ENCODE peak calls at places on chromosomes 5 and 9, in four cellular contexts. K is GM23338, A is HepG2, M is A549. G is an unnamed sample.

GRCh38 chr9:132168347-132168746 is 6.5 kb downstream of the NTNG2 start:
- DNase-seq in A (no peak), K (no peak), M (no peak), G (no peak)

GRCh38 chr5:157520911-157521703 is 54.5 kb downstream of the ADAM19 start:
- DNase-seq in K (peak), M (peak), A (peak), G (no peak)

GRCh38 chr5:37668524-37669047 is 171.3 kb downstream of the GDNF start:
- DNase-seq in M (peak), K (peak), A (peak), G (peak)

GRCh38 chr5:34866989-34867471 is 28.1 kb downstream of the TTC23L start:
- DNase-seq in K (no peak), A (peak), M (no peak), G (no peak)

GRCh38 chr9:6975198-6975597 is 217.4 kb downstream of the KDM4C start:
- DNase-seq in M (no peak), K (no peak), A (no peak), G (no peak)

GRCh38 chr9:72217306-72217842 is 68.1 kb downstream of the GDA start:
- DNase-seq in A (peak), M (no peak), K (no peak), G (no peak)

GRCh38 chr5:52920929-52921328 is 68.2 kb upstream of the ITGA2 start:
- DNase-seq in K (no peak), A (no peak), M (no peak), G (no peak)

GRCh38 chr9:124797343-124798103 is 20.6 kb downstream of the OLFML2A start:
- DNase-seq in K (no peak), A (no peak), M (no peak), G (no peak)

GRCh38 chr9:4936823-4937222 is 48.2 kb upstream of the JAK2 start:
- DNase-seq in A (no peak), K (no peak), M (no peak), G (no peak)

GRCh38 chr5:128413356-128413755 is 124.7 kb downstream of the FBN2 start:
- DNase-seq in A (no peak), K (no peak), M (no peak), G (no peak)

GRCh38 chr5:4868140-4868735 is 271.9 kb upstream of the ADAMTS16 start:
- DNase-seq in K (peak), M (peak), A (peak), G (peak)

GRCh38 chr5:75667586-75667985 is 49.7 kb downstream of the POC5 start:
- DNase-seq in A (peak), K (peak), M (no peak), G (no peak)

GRCh38 chr9:5895782-5896181 is 5.1 kb downstream of the MLANA start:
- DNase-seq in A (no peak), M (no peak), K (no peak), G (no peak)

GRCh38 chr5:16740476-16740875 is 123.7 kb upstream of the RETREG1 start:
- DNase-seq in A (no peak), M (no peak), K (no peak), G (no peak)

GRCh38 chr9:134290603-134291451 is 35.4 kb upstream of the RXRA start:
- DNase-seq in K (no peak), A (no peak), M (no peak), G (no peak)

GRCh38 chr5:87735918-87736317 is 323.2 kb upstream of the CCNH start:
- DNase-seq in M (no peak), K (no peak), A (no peak), G (no peak)

GRCh38 chr5:120808606-120809005 is 344.5 kb downstream of the PRR16 start:
- DNase-seq in K (no peak), A (no peak), M (no peak), G (no peak)

GRCh38 chr9:127680226-127680625 is 26.6 kb upstream of the CFAP157 start:
- DNase-seq in M (no peak), K (no peak), A (no peak), G (no peak)

GRCh38 chr9:21415492-21416267 is 6.8 kb downstream of the IFNA8 start:
- DNase-seq in K (no peak), A (no peak), M (no peak), G (no peak)

GRCh38 chr5:41924872-41925554 is at the start of gene FBXO4:
- DNase-seq in M (peak), K (peak), A (peak), G (peak)

GRCh38 chr9:108382267-108382666 is 473.5 kb downstream of the ACTL7B start:
- DNase-seq in A (no peak), K (no peak), M (no peak), G (no peak)

GRCh38 chr5:137613554-137614265 is 114.6 kb upstream of the SPOCK1 start:
- DNase-seq in M (no peak), A (no peak), K (no peak), G (peak)

GRCh38 chr9:134390947-134391318 is 64.7 kb downstream of the RXRA start:
- DNase-seq in K (no peak), M (no peak), A (no peak), G (no peak)

GRCh38 chr5:158135682-158136176 is 276.8 kb upstream of the CLINT1 start:
- DNase-seq in K (peak), A (no peak), M (no peak), G (no peak)

GRCh38 chr9:86487222-86487841 is 133.1 kb upstream of the TUT7 start:
- DNase-seq in A (peak), M (peak), K (peak), G (peak)

GRCh38 chr9:86994231-86994630 is 46.9 kb upstream of the GAS1 start:
- DNase-seq in M (no peak), A (no peak), K (no peak), G (no peak)

GRCh38 chr9:14243514-14244042 is 70.4 kb downstream of the NFIB start:
- DNase-seq in K (no peak), A (no peak), M (no peak), G (no peak)

GRCh38 chr9:14246951-14247350 is 67.0 kb downstream of the NFIB start:
- DNase-seq in K (no peak), M (no peak), A (no peak), G (no peak)

GRCh38 chr9:14247577-14247976 is 66.4 kb downstream of the NFIB start:
- DNase-seq in K (no peak), A (no peak), M (no peak), G (no peak)

GRCh38 chr9:14248149-14248548 is 65.8 kb downstream of the NFIB start:
- DNase-seq in A (no peak), M (no peak), K (no peak), G (no peak)

DNA sequence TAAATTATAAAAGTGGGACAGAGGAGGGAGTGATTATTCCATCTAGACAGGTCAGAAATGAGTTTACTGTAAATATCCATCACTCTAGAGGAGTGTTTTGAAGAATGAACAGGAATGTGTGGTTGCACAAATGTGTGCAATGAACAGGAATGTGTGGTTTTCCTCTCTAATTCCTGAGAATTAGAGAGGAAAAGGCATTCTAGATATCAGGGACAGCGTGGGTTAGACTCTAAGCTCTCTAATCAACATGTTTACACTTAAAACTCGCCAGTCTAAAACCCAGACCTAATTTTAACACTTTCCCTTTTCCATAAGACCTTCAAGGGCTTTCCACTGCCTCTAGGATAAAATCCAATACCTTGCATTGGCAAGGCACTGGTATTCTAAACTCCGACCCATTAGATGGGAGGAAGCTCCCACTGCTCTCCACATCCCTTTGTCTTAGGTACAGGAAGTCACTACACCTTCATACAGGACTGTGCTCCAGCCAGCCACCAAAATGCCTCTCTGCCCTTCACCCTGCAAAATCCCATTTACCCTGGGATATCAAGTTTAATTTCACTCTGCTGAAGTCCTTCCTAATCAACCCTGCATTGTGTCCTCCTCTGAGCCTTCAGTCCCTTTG is 67.9 kb downstream of the NFIB start:
- DNase-seq in K (no peak), M (no peak), A (no peak), G (no peak)
- H3K27ac ChIP-seq in K (no peak), M (no peak), A (no peak), G (no peak)

DNA sequence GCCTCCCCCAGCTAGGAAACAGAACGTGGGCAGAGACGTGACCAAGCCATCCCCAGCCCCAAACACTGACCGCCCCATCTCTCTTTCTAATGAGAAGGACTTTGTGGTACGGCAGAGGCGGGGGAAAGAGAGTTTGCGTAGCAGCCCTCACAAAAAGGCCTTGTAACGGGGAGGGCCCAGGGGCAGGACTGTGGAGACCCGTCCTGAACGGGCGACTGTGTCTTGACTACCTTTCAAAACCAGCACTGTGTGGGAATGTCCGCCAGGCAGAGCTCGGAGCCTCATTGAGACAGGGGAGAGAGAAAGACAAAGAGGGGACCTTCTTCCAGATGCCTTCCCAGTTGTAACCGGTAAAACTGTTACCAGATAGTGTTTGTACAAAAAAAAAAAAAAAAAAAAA is 29.7 kb downstream of the CD180 start:
- DNase-seq in A (no peak), M (no peak), K (peak), G (no peak)
- H3K4me3 ChIP-seq in A (no peak), M (no peak), K (peak), G (no peak)

GRCh38 chr9:130029591-130029990 is 13.4 kb downstream of the FNBP1 start:
- DNase-seq in M (no peak), K (no peak), A (no peak), G (no peak)

GRCh38 chr9:130029223-130029583 is 13.8 kb downstream of the FNBP1 start:
- DNase-seq in M (no peak), A (no peak), K (no peak), G (no peak)

GRCh38 chr9:130026583-130027427 is 16.2 kb downstream of the FNBP1 start:
- DNase-seq in M (no peak), K (no peak), A (no peak), G (no peak)

GRCh38 chr9:130027533-130028370 is 15.2 kb downstream of the FNBP1 start:
- DNase-seq in M (no peak), A (no peak), K (no peak), G (no peak)

GRCh38 chr9:130028493-130029222 is 14.3 kb downstream of the FNBP1 start:
- DNase-seq in K (no peak), A (peak), M (no peak), G (no peak)
- TF ChIP-seq REST in K (no peak), A (peak), M (no peak), G (no peak)

GRCh38 chr9:121372563-121373400 is 2.7 kb upstream of the STOM start:
- DNase-seq in A (peak), K (no peak), M (no peak), G (no peak)

GRCh38 chr9:121369595-121370265 is at the start of gene STOM:
- DNase-seq in A (peak), K (peak), M (peak), G (peak)

GRCh38 chr9:121373401-121373769 is 3.3 kb upstream of the STOM start:
- DNase-seq in K (no peak), A (no peak), M (no peak), G (no peak)

GRCh38 chr9:121372239-121372562 is 2.2 kb upstream of the STOM start:
- DNase-seq in M (no peak), A (no peak), K (no peak), G (no peak)

GRCh38 chr9:121371495-121371911 is 1.5 kb upstream of the STOM start:
- DNase-seq in K (no peak), A (peak), M (no peak), G (no peak)
- H3K27ac ChIP-seq in K (no peak), A (peak), M (peak), G (no peak)

DNA sequence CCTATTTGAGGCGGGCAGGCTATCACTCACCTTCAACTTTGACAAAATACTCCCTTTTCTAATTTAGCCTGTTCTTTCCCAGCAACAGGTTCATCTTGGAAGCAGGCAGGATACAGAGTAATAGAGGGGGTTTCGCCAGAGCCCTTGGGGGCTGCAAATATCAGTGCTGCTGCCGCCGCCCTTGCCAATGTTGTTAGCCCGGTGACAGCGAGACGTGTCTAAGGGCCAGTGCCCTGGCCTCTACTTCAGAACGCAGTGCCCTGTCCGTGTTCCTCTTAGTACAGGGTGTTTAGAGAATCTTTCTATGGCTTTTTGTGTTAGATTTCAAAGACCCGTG is 703 bp downstream of the FAM120AOS start:
- DNase-seq in K (no peak), A (no peak), M (no peak), G (no peak)
- H3K4me3 ChIP-seq in K (peak), A (peak), M (peak), G (peak)

GRCh38 chr9:97505845-97506244 is 4.4 kb downstream of the TMOD1 start:
- DNase-seq in A (no peak), K (no peak), M (no peak), G (no peak)

GRCh38 chr9:97506264-97506663 is 4.8 kb downstream of the TMOD1 start:
- DNase-seq in M (no peak), A (no peak), K (no peak), G (no peak)

GRCh38 chr9:97508852-97509251 is 7.4 kb downstream of the TMOD1 start:
- DNase-seq in K (no peak), A (no peak), M (no peak), G (no peak)

GRCh38 chr9:97507585-97507984 is 6.1 kb downstream of the TMOD1 start:
- DNase-seq in M (no peak), A (no peak), K (no peak), G (no peak)

GRCh38 chr9:97506787-97507186 is 5.3 kb downstream of the TMOD1 start:
- DNase-seq in K (no peak), M (no peak), A (no peak), G (no peak)
- TF ChIP-seq REST in K (no peak), M (no peak), A (no peak), G (no peak)

DNA sequence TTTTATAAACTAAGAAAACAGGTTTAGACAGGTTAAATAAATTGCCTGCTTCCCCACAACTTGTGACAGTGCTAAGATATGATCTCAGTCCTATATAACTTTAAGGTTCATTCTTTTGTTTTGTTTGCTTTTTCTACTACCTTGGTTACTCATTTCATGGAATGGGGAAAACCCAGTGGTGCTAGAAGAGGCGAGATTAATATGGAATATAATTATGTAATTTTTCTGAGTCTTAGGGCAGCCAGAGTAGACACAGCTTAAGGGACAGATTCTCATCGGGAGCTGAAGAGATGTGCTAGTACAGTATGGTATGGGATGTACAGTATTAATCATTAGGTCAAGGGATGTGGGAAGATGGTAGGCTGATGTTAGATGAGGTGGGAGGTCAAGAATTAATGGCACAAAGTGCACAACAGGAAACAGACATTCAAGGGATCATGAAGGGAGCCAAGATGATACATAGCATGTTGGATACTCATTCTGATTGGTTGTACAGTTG is 6.2 kb downstream of the TRIM32 start:
- DNase-seq in A (no peak), K (no peak), M (no peak), G (no peak)
- H3K27ac ChIP-seq in A (no peak), K (no peak), M (no peak), G (no peak)

GRCh38 chr9:74497750-74498615 is 848 bp downstream of the RORB start:
- DNase-seq in K (peak), A (no peak), M (no peak), G (no peak)
- H3K4me3 ChIP-seq in K (peak), A (peak), M (peak), G (peak)